ENCODE peak calls at places on chromosomes 4 and X, in four cellular contexts. J is GM23248, S is colonic mucosa, M is right atrium auricular region. R is an unnamed sample.

GRCh38 chr4:14667624-14668295 is 334.5 kb upstream of the CPEB2 start:
- DNase-seq in J (no peak), S (no peak), M (no peak), R (no peak)

GRCh38 chr4:109444182-109444844 is 10.7 kb downstream of the SEC24B start:
- DNase-seq in J (no peak), S (no peak), M (no peak), R (no peak)

GRCh38 chr4:8297691-8298485 is 28.3 kb downstream of the HTRA3 start:
- DNase-seq in J (no peak), S (no peak), M (no peak), R (no peak)

GRCh38 chrX:75648803-75649588 is 126.2 kb upstream of the ZDHHC15 start:
- DNase-seq in J (no peak), S (no peak), M (no peak), R (peak; percentile 66)

GRCh38 chrX:16870095-16870860 is at the start of gene RBBP7:
- DNase-seq in J (peak; percentile 91), S (peak; percentile 94), M (peak; percentile 90), R (peak; percentile 78)

GRCh38 chr4:74111576-74111975 is 12.6 kb upstream of the CXCL2 start:
- DNase-seq in J (no peak), S (no peak), M (no peak), R (no peak)

GRCh38 chrX:74286950-74287349 is 17.0 kb upstream of the ZCCHC13 start:
- DNase-seq in J (peak; percentile 46), S (no peak), M (no peak), R (peak; percentile 1)

GRCh38 chr4:113141901-113142346 is 92.5 kb downstream of the ANK2 start:
- DNase-seq in J (peak; percentile 75), S (no peak), M (no peak), R (peak; percentile 98)

GRCh38 chrX:22063284-22063683 is 31.2 kb downstream of the PHEX start:
- DNase-seq in J (no peak), S (no peak), M (no peak), R (no peak)

GRCh38 chr4:5370286-5370685 is 319.0 kb downstream of the STK32B start:
- DNase-seq in J (peak; percentile 80), S (no peak), M (peak; percentile 7), R (no peak)

GRCh38 chr4:74675673-74676279 is 118.5 kb downstream of the BTC start:
- DNase-seq in J (peak; percentile 83), S (peak; percentile 58), M (no peak), R (peak; percentile 61)

GRCh38 chr4:114036864-114037263 is 57.4 kb upstream of the ARSJ start:
- DNase-seq in J (no peak), S (no peak), M (no peak), R (no peak)

GRCh38 chr4:88439161-88439760 is 17.7 kb upstream of the HERC5 start:
- DNase-seq in J (no peak), S (no peak), M (no peak), R (no peak)

GRCh38 chr4:141021397-141022194 is 111.7 kb downstream of the RNF150 start:
- DNase-seq in J (no peak), S (no peak), M (no peak), R (no peak)

GRCh38 chr4:16883816-16884215 is 14.6 kb downstream of the LDB2 start:
- DNase-seq in J (no peak), S (no peak), M (no peak), R (no peak)

GRCh38 chrX:149504915-149505651 is at the start of gene IDS:
- DNase-seq in J (peak; percentile 95), S (peak; percentile 87), M (peak; percentile 90), R (peak; percentile 69)

GRCh38 chrX:140817943-140818342 is 108.4 kb downstream of the LINC00632 start:
- DNase-seq in J (peak; percentile 32), S (no peak), M (no peak), R (no peak)

GRCh38 chr4:132227349-132228165 is 921.5 kb upstream of the PCDH10 start:
- DNase-seq in J (peak; percentile 51), S (peak; percentile 24), M (no peak), R (peak; percentile 60)

DNA sequence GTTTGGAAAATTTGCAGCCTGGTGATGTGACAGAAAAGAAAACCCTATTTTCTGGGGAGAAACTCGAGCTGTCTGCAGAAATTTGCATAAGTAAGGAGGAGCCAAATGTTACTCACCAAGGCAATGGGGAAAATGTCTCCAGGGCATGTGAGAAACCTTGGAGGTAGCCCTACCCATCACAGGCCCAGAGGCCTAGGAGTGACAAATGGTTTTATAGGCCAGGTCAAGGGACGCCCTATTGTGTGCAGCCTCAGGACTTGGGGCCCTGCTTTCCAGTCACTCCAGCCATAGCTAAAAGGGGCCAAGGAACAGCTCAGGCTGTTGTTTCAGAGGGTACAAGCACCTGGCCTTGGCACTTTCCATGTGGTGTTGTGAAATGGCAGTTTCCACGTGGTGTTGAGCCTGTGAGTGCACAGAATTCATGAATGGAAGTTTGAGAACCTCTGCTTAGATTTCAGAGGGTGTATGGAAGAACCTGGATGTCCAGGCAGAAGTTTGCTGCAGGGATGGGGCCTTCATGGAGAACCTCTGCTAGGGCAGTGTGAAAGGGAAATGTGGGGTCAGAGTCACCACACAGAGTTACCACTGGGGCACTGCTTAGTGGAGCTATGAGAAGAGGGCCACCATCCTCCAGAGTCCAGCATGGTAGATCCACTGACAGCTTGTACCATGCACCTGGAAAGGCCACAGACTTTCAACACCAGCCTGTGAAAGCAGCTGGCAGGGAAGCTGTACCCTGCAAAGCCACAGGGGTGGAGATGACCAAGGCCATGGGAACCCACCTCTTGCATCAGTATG is 637.6 kb upstream of the EPHA5 start:
- DNase-seq in J (no peak), S (no peak), M (no peak), R (no peak)
- H3K27me3 ChIP-seq in J (no peaks in the 10 kb centered on the region), S (no peaks in the 10 kb centered on the region), M (no peaks in the 10 kb centered on the region), R (no peaks in the 10 kb centered on the region)

DNA sequence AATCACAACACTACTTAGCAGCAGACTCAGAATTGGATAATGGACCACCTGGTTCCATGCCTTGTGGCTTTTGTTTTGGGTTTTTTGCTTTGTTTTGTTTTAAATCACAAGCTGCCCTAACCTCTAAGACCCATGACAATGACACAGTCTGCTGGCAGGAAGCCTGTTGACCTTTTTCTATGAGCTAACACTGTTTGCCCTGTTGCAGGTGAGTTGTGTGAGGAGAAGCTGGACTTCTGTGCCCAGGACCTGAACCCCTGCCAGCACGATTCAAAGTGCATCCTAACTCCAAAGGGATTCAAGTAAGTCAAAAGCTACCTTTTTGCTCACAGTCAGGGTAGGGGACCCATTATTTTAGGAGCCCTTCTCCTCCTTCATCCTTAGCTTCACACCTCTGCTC is 110.8 kb upstream of the PACRGL start:
- DNase-seq in J (no peak), S (peak; percentile 37), M (no peak), R (no peak)
- H3K27me3 ChIP-seq in J (no peaks in the 10 kb centered on the region), S (no peaks in the 10 kb centered on the region), M (no peaks in the 10 kb centered on the region), R (no peaks in the 10 kb centered on the region)

DNA sequence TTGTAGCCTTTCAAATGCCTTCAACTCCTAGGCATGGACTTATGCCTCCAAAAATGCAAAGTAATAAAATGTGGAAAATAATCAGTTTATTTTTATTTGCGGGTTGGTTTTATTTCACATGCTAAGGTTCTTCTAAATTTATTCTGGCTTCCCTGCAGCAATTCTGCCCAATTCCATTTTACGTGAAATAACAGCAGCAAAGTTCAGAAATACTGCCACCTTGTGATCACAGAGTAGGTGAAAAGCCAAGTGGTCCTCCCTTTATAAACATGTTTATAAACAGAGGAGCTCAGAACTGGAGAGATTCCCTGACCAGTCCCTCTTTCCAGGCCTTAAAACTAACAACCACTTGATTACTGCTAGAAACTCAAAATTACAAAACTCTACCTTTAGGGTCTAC is 14.7 kb upstream of the DCHS2 start:
- DNase-seq in J (peak; percentile 63), S (no peak), M (no peak), R (peak; percentile 27)
- H3K27me3 ChIP-seq in J (peaks cover 34% of the 10 kb centered on the region), S (no peaks in the 10 kb centered on the region), M (no peaks in the 10 kb centered on the region), R (no peaks in the 10 kb centered on the region)

GRCh38 chr4:105896461-105896939 is 1.2 kb downstream of the NPNT start:
- DNase-seq in J (no peak), S (peak; percentile 58), M (no peak), R (no peak)
- H3K27me3 ChIP-seq in J (peaks cover 87% of the 10 kb centered on the region), S (no peaks in the 10 kb centered on the region), M (no peaks in the 10 kb centered on the region), R (no peaks in the 10 kb centered on the region)

GRCh38 chrX:40098264-40099045 is 697 bp upstream of the BCOR start:
- DNase-seq in J (peak; percentile 71), S (peak; percentile 47), M (no peak), R (no peak)
- H3K27me3 ChIP-seq in J (no peaks in the 10 kb centered on the region), S (peaks cover 32% of the 10 kb centered on the region), M (no peaks in the 10 kb centered on the region), R (no peaks in the 10 kb centered on the region)

DNA sequence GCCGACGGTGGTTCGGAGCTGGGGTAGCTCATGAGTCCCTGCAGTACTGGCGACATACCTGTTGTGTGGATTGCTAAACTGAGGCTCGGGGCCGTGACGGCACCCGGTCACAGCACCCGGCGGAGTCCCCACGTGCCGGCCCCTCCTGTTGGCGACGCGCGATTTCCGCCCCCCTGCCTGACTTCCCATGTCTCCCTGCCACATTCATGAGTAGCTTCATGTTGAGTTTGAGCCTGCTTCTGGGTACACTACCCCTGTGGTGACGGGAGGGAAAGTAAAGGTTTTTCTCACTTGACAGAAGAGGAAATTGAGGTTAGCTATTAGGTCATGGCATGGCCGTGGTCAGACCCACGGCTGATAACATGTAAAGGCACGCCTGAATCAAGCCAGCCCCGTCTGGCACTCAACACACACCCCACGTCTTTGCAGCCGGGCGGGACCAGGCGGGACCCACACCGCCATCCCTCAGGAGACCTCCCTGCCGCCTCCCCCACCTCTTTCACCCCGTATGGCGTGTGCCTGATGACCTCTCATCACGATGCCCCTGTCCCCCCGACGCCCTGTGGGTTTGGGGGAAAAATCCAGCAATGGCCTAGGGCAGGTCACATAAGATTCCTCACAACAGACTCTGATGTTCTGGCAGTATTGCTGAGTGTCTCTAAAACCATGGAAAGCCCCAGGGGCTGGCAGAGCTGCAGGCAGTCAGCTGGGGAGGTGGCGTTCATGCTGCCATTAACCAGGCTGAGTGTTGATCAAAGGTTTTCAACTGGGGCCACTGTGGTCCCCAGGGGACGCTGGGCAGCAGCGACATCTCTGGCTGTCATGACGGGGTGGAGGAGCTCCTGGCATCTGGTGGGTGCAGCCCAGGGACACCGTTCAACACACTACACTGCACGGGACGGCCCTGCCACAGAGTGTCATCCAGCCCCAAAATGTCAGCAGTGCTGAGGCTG is 29.2 kb downstream of the P2RY8 start:
- DNase-seq in J (no peak), S (no peak), M (no peak), R (no peak)
- H3K27me3 ChIP-seq in J (no peaks in the 10 kb centered on the region), S (no peaks in the 10 kb centered on the region), M (no peaks in the 10 kb centered on the region), R (no peaks in the 10 kb centered on the region)